ENCODE peak calls at places on chromosomes 4 and X, in four cellular contexts. C is lower lobe of right lung, P is astrocyte, D is adrenal gland. H is an unnamed sample. For H3K36me3 and H3K4me1, the result is how much of the 10 kb centered on the place peaks cover.

GRCh38 chrX:65706041-65706828 is 38.8 kb downstream of the MSN start:
- DNase-seq in D (peak), C (no peak), P (peak), H (peak)

GRCh38 chr4:1345905-1346780 is 865 bp upstream of the UVSSA start:
- DNase-seq in C (peak), D (peak), P (no peak), H (peak)

GRCh38 chrX:112642349-112642748 is 37.4 kb downstream of the LHFPL1 start:
- DNase-seq in C (no peak), D (peak), P (peak), H (peak)

GRCh38 chr4:88728146-88728545 is 30.5 kb upstream of the NAP1L5 start:
- DNase-seq in D (no peak), P (no peak), C (no peak), H (no peak)

GRCh38 chrX:71615954-71616353 is 2.4 kb downstream of the CXCR3 start:
- DNase-seq in C (no peak), D (no peak), P (no peak), H (no peak)

GRCh38 chr4:128718793-128719192 is 90.7 kb upstream of the JADE1 start:
- DNase-seq in P (peak), D (no peak), C (no peak), H (peak)

GRCh38 chr4:24991015-24991414 is 39.7 kb downstream of the LGI2 start:
- DNase-seq in P (peak), D (peak), C (no peak), H (peak)

GRCh38 chr4:123599920-123600394 is 203.4 kb downstream of the SPRY1 start:
- DNase-seq in C (peak), D (peak), P (peak), H (peak)

GRCh38 chr4:100707786-100708185 is 190.0 kb upstream of the EMCN start:
- DNase-seq in C (no peak), P (peak), D (no peak), H (no peak)

GRCh38 chr4:20984011-20984836 is 284.0 kb downstream of the PACRGL start:
- DNase-seq in D (no peak), C (no peak), P (no peak), H (no peak)

GRCh38 chrX:81120270-81120935 is 81.3 kb downstream of the HMGN5 start:
- DNase-seq in D (no peak), P (no peak), C (no peak), H (no peak)

GRCh38 chr4:151671541-151672059 is 89.2 kb downstream of the GATB start:
- DNase-seq in C (no peak), D (peak), P (no peak), H (no peak)

GRCh38 chrX:48854898-48855297 is 19.5 kb upstream of the PCSK1N start:
- DNase-seq in P (no peak), C (no peak), D (no peak), H (no peak)

GRCh38 chr4:152501846-152502536 is 33.9 kb downstream of the FBXW7 start:
- DNase-seq in D (no peak), C (no peak), P (peak), H (peak)

GRCh38 chr4:129546531-129546930 is 450.6 kb downstream of the C4orf33 start:
- DNase-seq in C (no peak), P (no peak), D (no peak), H (no peak)

GRCh38 chrX:6026980-6027379 is 201.7 kb downstream of the NLGN4X start:
- DNase-seq in P (no peak), C (no peak), D (no peak), H (no peak)

GRCh38 chr4:24607338-24607737 is 23.0 kb upstream of the DHX15 start:
- DNase-seq in P (no peak), D (no peak), C (no peak), H (no peak)

GRCh38 chr4:157075811-157076577 is at the start of gene GLRB:
- DNase-seq in P (no peak), C (peak), D (peak), H (peak)

GRCh38 chr4:105963461-105964400 is 68.5 kb downstream of the NPNT start:
- DNase-seq in P (no peak), D (no peak), C (no peak), H (peak)

GRCh38 chrX:110304371-110304770 is 13.5 kb downstream of the AMMECR1 start:
- DNase-seq in P (no peak), D (no peak), C (no peak), H (no peak)

GRCh38 chr4:74874785-74875367 is 58.0 kb upstream of the PARM1 start:
- DNase-seq in D (peak), P (peak), C (no peak), H (peak)

GRCh38 chr4:179116011-179116410 is 1673.8 kb upstream of the AGA start:
- DNase-seq in D (no peak), P (peak), C (no peak), H (no peak)

GRCh38 chrX:41406211-41406610 is 40.9 kb upstream of the NYX start:
- DNase-seq in P (peak), D (no peak), C (no peak), H (peak)
- H3K36me3 ChIP-seq in P (under half), D (under half), C (under half), H (under half)

DNA sequence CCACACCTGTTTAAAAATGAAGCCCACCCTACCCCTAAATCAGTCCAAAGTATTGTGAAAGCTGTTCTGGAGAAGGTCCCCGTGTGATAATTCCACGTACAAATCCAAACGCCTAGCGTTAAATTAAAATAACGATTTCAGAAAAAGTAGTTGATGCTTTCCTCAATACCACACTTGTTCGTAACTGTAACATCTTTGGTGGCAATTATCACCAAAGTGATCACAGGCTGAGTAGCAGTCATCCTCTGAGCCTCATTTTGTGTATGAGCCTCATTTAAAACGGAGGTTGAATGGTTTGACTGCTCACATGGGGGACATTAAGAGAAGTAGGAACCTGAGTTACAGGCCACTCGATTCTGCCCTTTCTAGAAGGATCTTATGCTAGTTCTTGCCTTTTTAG is 92.9 kb downstream of the GEMIN8 start:
- DNase-seq in D (no peak), C (no peak), P (no peak), H (no peak)
- H3K4me1 ChIP-seq in D (under half), C (under half), P (under half), H (under half)

GRCh38 chrX:100831219-100831946 is 11.2 kb downstream of the CSTF2 start:
- DNase-seq in C (no peak), P (no peak), D (no peak), H (no peak)

GRCh38 chrX:100830143-100830542 is 10.0 kb downstream of the CSTF2 start:
- DNase-seq in D (no peak), P (no peak), C (no peak), H (no peak)

GRCh38 chrX:100829730-100830129 is 9.5 kb downstream of the CSTF2 start:
- DNase-seq in C (no peak), D (no peak), P (peak), H (peak)

DNA sequence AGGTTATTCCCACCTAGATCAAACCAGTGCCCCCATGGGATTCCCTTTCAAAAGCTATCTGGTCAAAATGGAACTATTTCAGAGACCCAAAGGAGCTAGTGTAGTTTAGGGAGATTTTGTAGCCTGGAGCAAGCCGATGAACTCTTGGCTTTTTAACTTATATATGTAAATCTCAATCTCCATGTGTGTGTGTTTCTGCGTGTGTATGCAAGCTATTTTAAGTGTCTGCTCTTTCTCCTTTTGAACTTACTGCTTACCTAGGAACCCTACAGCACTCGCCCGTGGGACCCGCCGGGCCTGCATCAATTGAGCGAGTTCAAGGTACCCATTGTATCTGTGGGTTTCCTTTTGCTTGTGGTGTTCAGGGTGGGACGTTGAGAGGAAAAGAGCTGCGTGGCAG is 10.4 kb downstream of the CSTF2 start:
- DNase-seq in D (no peak), C (no peak), P (no peak), H (no peak)
- H3K36me3 ChIP-seq in D (under half), C (half or more), P (under half), H (under half)

DNA sequence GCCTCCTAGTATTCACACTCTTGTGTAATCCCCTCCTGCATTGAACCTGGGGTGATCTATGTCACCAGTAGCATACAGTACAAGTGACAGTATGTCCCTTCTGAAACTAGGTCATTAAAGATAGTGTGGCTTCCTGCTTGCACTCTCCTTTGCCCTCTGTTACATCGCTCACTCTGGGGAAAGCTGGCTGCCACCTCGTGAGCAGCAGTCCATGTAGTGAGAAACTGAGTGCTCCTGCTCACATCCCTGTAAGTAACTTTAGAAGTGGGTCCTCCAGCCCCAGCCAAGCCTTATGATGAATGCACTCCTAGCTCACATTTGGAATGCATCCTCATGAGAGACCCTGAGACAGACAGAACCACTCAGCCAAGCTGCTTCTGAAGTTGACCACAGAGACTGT is 89.8 kb upstream of the TNIP3 start:
- DNase-seq in D (no peak), C (no peak), P (no peak), H (no peak)
- H3K4me1 ChIP-seq in D (under half), C (under half), P (under half), H (under half)

GRCh38 chrX:13762015-13762414 is 27.5 kb downstream of the OFD1 start:
- DNase-seq in C (no peak), P (no peak), D (no peak), H (no peak)
- H3K36me3 ChIP-seq in C (under half), P (under half), D (under half), H (under half)

GRCh38 chr4:133145758-133146157 is 3.3 kb upstream of the PCDH10 start:
- DNase-seq in P (no peak), D (no peak), C (no peak), H (no peak)

GRCh38 chr4:133145241-133145640 is 3.9 kb upstream of the PCDH10 start:
- DNase-seq in D (no peak), C (no peak), P (no peak), H (no peak)

GRCh38 chr4:133147365-133147821 is 1.7 kb upstream of the PCDH10 start:
- DNase-seq in C (no peak), P (no peak), D (no peak), H (no peak)

GRCh38 chr4:133146574-133147198 is 2.4 kb upstream of the PCDH10 start:
- DNase-seq in C (no peak), P (peak), D (no peak), H (peak)

DNA sequence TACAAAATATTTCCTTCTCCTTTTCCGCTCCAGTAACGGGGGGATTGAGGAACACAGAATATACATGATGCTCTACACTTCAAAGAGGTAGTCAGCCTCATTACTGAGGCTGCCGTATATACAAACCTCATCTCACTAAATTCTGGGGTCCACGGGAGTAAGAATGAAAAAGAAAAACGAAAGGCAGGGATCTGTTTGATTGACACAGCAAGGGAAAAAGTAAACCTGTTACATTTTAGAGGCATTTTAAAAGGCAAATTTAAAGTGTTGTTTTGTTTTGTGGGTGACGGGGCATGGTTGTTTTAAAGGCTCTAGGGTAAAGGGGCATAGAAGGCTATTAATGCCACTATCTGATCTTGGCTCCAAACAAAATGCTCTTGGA is 2.9 kb upstream of the PCDH10 start:
- DNase-seq in D (no peak), C (no peak), P (no peak), H (no peak)
- H3K4me1 ChIP-seq in D (under half), C (under half), P (under half), H (under half)